ENCODE peak calls at places on chromosomes 1 and 21, in four cellular contexts. U is GM12878, T is GM12891, D is K562. C is an unnamed sample.

GRCh38 chr1:153532161-153532560 is 3.6 kb downstream of the S100A6 start:
- DNase-seq in U (no peak), T (no peak), D (no peak), C (no peak)

GRCh38 chr1:14625587-14626447 is 27.3 kb downstream of the KAZN start:
- DNase-seq in U (no peak), T (no peak), D (no peak), C (no peak)

GRCh38 chr1:77382361-77382760 is 100.5 kb downstream of the AK5 start:
- DNase-seq in U (no peak), T (no peak), D (no peak), C (no peak)

GRCh38 chr1:34825455-34826081 is 32.8 kb downstream of the GJA4 start:
- DNase-seq in U (no peak), T (no peak), D (no peak), C (no peak)

GRCh38 chr1:180386740-180387367 is 115.5 kb downstream of the ACBD6 start:
- DNase-seq in U (no peak), T (no peak), D (no peak), C (no peak)

GRCh38 chr1:19000065-19000464 is 43.6 kb upstream of the IFFO2 start:
- DNase-seq in U (no peak), T (no peak), D (no peak), C (no peak)

GRCh38 chr1:217078010-217078704 is 354.9 kb upstream of the ESRRG start:
- DNase-seq in U (no peak), T (no peak), D (no peak), C (no peak)

GRCh38 chr1:17232759-17233661 is 15.9 kb upstream of the PADI3 start:
- DNase-seq in U (no peak), T (no peak), D (no peak), C (no peak)

GRCh38 chr1:6181347-6181770 is 1.2 kb upstream of the CHD5 start:
- DNase-seq in U (no peak), T (no peak), D (no peak), C (no peak)
- TF ChIP-seq SPI1 in U (no peak), T (no peak), D (no peak), C (no peak)

GRCh38 chr1:224542783-224543440 is 73.2 kb upstream of the CNIH3 start:
- DNase-seq in U (no peak), T (no peak), D (peak), C (peak)
- TF ChIP-seq SPI1 in U (no peak), T (no peak), D (no peak), C (no peak)

GRCh38 chr1:87968259-87968955 is 639.7 kb downstream of the LMO4 start:
- DNase-seq in U (no peak), T (no peak), D (no peak), C (no peak)
- TF ChIP-seq SPI1 in U (no peak), T (no peak), D (no peak), C (no peak)

DNA sequence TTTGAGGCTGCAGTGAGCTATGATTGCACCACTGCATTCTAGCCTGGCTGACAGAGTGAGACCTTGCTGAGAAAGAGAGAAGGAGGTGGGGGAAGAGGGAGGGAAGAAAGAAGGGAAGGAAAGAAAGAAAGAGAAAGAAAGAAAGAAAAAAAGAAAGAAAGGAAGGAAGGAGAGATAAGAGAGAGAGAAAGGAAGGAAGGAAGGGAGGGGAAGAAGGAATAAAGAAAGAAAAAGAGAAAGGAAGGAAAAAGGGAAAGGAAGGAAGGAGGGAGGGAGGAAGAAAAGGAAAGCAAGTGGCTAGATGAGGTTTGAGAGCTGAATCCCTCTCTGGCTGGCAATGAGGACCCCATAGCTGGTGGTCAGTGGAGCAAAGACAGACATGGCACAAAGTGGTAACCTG is 20.4 kb downstream of the MT1HL1 start:
- DNase-seq in U (no peak), T (no peak), D (no peak), C (no peak)
- TF ChIP-seq SPI1 in U (no peak), T (no peak), D (no peak), C (no peak)

GRCh38 chr1:106952766-106953165 is 103.7 kb upstream of the PRMT6 start:
- DNase-seq in U (no peak), T (no peak), D (no peak), C (no peak)

GRCh38 chr1:106956721-106957120 is 99.8 kb upstream of the PRMT6 start:
- DNase-seq in U (no peak), T (no peak), D (no peak), C (no peak)

GRCh38 chr1:106960412-106960811 is 96.1 kb upstream of the PRMT6 start:
- DNase-seq in U (no peak), T (peak), D (no peak), C (no peak)

GRCh38 chr1:106957795-106958194 is 98.7 kb upstream of the PRMT6 start:
- DNase-seq in U (no peak), T (no peak), D (no peak), C (no peak)

GRCh38 chr1:106954830-106955229 is 101.6 kb upstream of the PRMT6 start:
- DNase-seq in U (no peak), T (no peak), D (no peak), C (no peak)
- TF ChIP-seq SPI1 in U (no peak), T (no peak), D (no peak), C (no peak)

GRCh38 chr21:31335957-31336738 is 7.9 kb downstream of the TIAM1 start:
- DNase-seq in U (no peak), T (no peak), D (no peak), C (no peak)
- TF ChIP-seq SPI1 in U (no peak), T (no peak), D (no peak), C (no peak)

GRCh38 chr1:202811296-202812175 is 782 bp downstream of the PCAT6 start:
- DNase-seq in U (no peak), T (no peak), D (peak), C (no peak)

GRCh38 chr1:202815120-202815519 is 4.4 kb downstream of the PCAT6 start:
- DNase-seq in U (no peak), T (no peak), D (no peak), C (no peak)

GRCh38 chr1:202810615-202811295 is at the start of gene PCAT6:
- DNase-seq in U (peak), T (peak), D (peak), C (peak)

GRCh38 chr1:202810193-202810614 is 550 bp upstream of the PCAT6 start:
- DNase-seq in U (no peak), T (no peak), D (no peak), C (no peak)

GRCh38 chr1:202812176-202813026 is 1.6 kb downstream of the PCAT6 start:
- DNase-seq in U (no peak), T (no peak), D (no peak), C (no peak)
- TF ChIP-seq SPI1 in U (no peak), T (no peak), D (no peak), C (no peak)

C was measured in HL-60.